ENCODE peak calls at places on chromosome 22, in nine cellular contexts. One of them, this sample, is unnamed.

GRCh38 chr22:23749747-23750373 is 1.1 kb downstream of the ZNF70 start:
- DNase-seq in NCI-H748 treated with DMSO at 0.1 percent for 48 hours: no peak
- DNase-seq in GOT3: no peak
- DNase-seq in HT-29: no peak
- DNase-seq in kidney: no peak
- DNase-seq in DMS 273 treated with DMSO at 0.1 percent for 48 hours: no peak
- DNase-seq in upper lobe of right lung: no peak
- DNase-seq in cardiac septum: no peak
- DNase-seq in stimulated activated naive CD4-positive, alpha-beta T cell: no peak
- DNase-seq in this sample: no peak

GRCh38 chr22:43892183-43892894 is 526 bp upstream of the PNPLA5 start:
- DNase-seq in NCI-H748 treated with DMSO at 0.1 percent for 48 hours: no peak
- DNase-seq in GOT3: no peak
- DNase-seq in HT-29: no peak
- DNase-seq in kidney: peak
- DNase-seq in DMS 273 treated with DMSO at 0.1 percent for 48 hours: no peak
- DNase-seq in upper lobe of right lung: peak
- DNase-seq in cardiac septum: no peak
- DNase-seq in stimulated activated naive CD4-positive, alpha-beta T cell: no peak
- DNase-seq in this sample: no peak

GRCh38 chr22:33513388-33514336 is 406.6 kb downstream of the LARGE1 start:
- DNase-seq in NCI-H748 treated with DMSO at 0.1 percent for 48 hours: no peak
- DNase-seq in GOT3: no peak
- DNase-seq in HT-29: no peak
- DNase-seq in kidney: no peak
- DNase-seq in DMS 273 treated with DMSO at 0.1 percent for 48 hours: no peak
- DNase-seq in upper lobe of right lung: no peak
- DNase-seq in cardiac septum: no peak
- DNase-seq in stimulated activated naive CD4-positive, alpha-beta T cell: no peak
- DNase-seq in this sample: no peak

GRCh38 chr22:46748948-46749681 is 11.1 kb upstream of the CERK start:
- DNase-seq in NCI-H748 treated with DMSO at 0.1 percent for 48 hours: no peak
- DNase-seq in GOT3: no peak
- DNase-seq in HT-29: peak
- DNase-seq in kidney: peak
- DNase-seq in DMS 273 treated with DMSO at 0.1 percent for 48 hours: no peak
- DNase-seq in upper lobe of right lung: peak
- DNase-seq in cardiac septum: no peak
- DNase-seq in stimulated activated naive CD4-positive, alpha-beta T cell: peak
- DNase-seq in this sample: no peak

GRCh38 chr22:45164217-45165123 is 745 bp downstream of the NUP50 start:
- DNase-seq in NCI-H748 treated with DMSO at 0.1 percent for 48 hours: no peak
- DNase-seq in GOT3: no peak
- DNase-seq in HT-29: peak
- DNase-seq in kidney: peak
- DNase-seq in DMS 273 treated with DMSO at 0.1 percent for 48 hours: no peak
- DNase-seq in upper lobe of right lung: peak
- DNase-seq in cardiac septum: no peak
- DNase-seq in stimulated activated naive CD4-positive, alpha-beta T cell: no peak
- DNase-seq in this sample: peak

GRCh38 chr22:22709719-22710445 is 65.5 kb downstream of the GGTLC2 start:
- DNase-seq in NCI-H748 treated with DMSO at 0.1 percent for 48 hours: no peak
- DNase-seq in GOT3: no peak
- DNase-seq in HT-29: peak
- DNase-seq in kidney: no peak
- DNase-seq in DMS 273 treated with DMSO at 0.1 percent for 48 hours: no peak
- DNase-seq in upper lobe of right lung: no peak
- DNase-seq in cardiac septum: no peak
- DNase-seq in stimulated activated naive CD4-positive, alpha-beta T cell: no peak
- DNase-seq in this sample: peak

GRCh38 chr22:39456262-39457046 is at the start of gene MGAT3:
- DNase-seq in NCI-H748 treated with DMSO at 0.1 percent for 48 hours: no peak
- DNase-seq in GOT3: no peak
- DNase-seq in HT-29: no peak
- DNase-seq in kidney: peak
- DNase-seq in DMS 273 treated with DMSO at 0.1 percent for 48 hours: no peak
- DNase-seq in upper lobe of right lung: no peak
- DNase-seq in cardiac septum: no peak
- DNase-seq in stimulated activated naive CD4-positive, alpha-beta T cell: peak
- DNase-seq in this sample: no peak

GRCh38 chr22:21042978-21043855 is 2.5 kb upstream of the LRRC74B start:
- DNase-seq in NCI-H748 treated with DMSO at 0.1 percent for 48 hours: no peak
- DNase-seq in GOT3: no peak
- DNase-seq in HT-29: peak
- DNase-seq in kidney: no peak
- DNase-seq in DMS 273 treated with DMSO at 0.1 percent for 48 hours: no peak
- DNase-seq in upper lobe of right lung: peak
- DNase-seq in cardiac septum: no peak
- DNase-seq in stimulated activated naive CD4-positive, alpha-beta T cell: no peak
- DNase-seq in this sample: no peak

GRCh38 chr22:29031236-29031982 is 30.2 kb downstream of the C22orf31 start:
- DNase-seq in NCI-H748 treated with DMSO at 0.1 percent for 48 hours: no peak
- DNase-seq in GOT3: no peak
- DNase-seq in HT-29: peak
- DNase-seq in kidney: peak
- DNase-seq in DMS 273 treated with DMSO at 0.1 percent for 48 hours: no peak
- DNase-seq in upper lobe of right lung: peak
- DNase-seq in cardiac septum: no peak
- DNase-seq in stimulated activated naive CD4-positive, alpha-beta T cell: no peak
- DNase-seq in this sample: peak

GRCh38 chr22:28002863-28003565 is 84.0 kb upstream of the PITPNB start:
- DNase-seq in NCI-H748 treated with DMSO at 0.1 percent for 48 hours: no peak
- DNase-seq in GOT3: no peak
- DNase-seq in HT-29: no peak
- DNase-seq in kidney: no peak
- DNase-seq in DMS 273 treated with DMSO at 0.1 percent for 48 hours: no peak
- DNase-seq in upper lobe of right lung: no peak
- DNase-seq in cardiac septum: no peak
- DNase-seq in stimulated activated naive CD4-positive, alpha-beta T cell: no peak
- DNase-seq in this sample: no peak

GRCh38 chr22:24727218-24727851 is 47.2 kb downstream of the PIWIL3 start:
- DNase-seq in NCI-H748 treated with DMSO at 0.1 percent for 48 hours: peak
- DNase-seq in GOT3: no peak
- DNase-seq in HT-29: peak
- DNase-seq in kidney: no peak
- DNase-seq in DMS 273 treated with DMSO at 0.1 percent for 48 hours: no peak
- DNase-seq in upper lobe of right lung: no peak
- DNase-seq in cardiac septum: no peak
- DNase-seq in stimulated activated naive CD4-positive, alpha-beta T cell: no peak
- DNase-seq in this sample: peak

GRCh38 chr22:38519453-38520250 is 13.5 kb upstream of the DDX17 start:
- DNase-seq in NCI-H748 treated with DMSO at 0.1 percent for 48 hours: no peak
- DNase-seq in GOT3: no peak
- DNase-seq in HT-29: no peak
- DNase-seq in kidney: no peak
- DNase-seq in DMS 273 treated with DMSO at 0.1 percent for 48 hours: no peak
- DNase-seq in upper lobe of right lung: no peak
- DNase-seq in cardiac septum: no peak
- DNase-seq in stimulated activated naive CD4-positive, alpha-beta T cell: no peak
- DNase-seq in this sample: no peak

GRCh38 chr22:19291218-19291579 is 320 bp downstream of the CLTCL1 start:
- DNase-seq in NCI-H748 treated with DMSO at 0.1 percent for 48 hours: no peak
- DNase-seq in GOT3: no peak
- DNase-seq in HT-29: no peak
- DNase-seq in kidney: peak
- DNase-seq in DMS 273 treated with DMSO at 0.1 percent for 48 hours: no peak
- DNase-seq in upper lobe of right lung: peak
- DNase-seq in cardiac septum: peak
- DNase-seq in stimulated activated naive CD4-positive, alpha-beta T cell: no peak
- DNase-seq in this sample: no peak

GRCh38 chr22:29205598-29206371 is at the start of gene EMID1:
- DNase-seq in NCI-H748 treated with DMSO at 0.1 percent for 48 hours: no peak
- DNase-seq in GOT3: no peak
- DNase-seq in HT-29: no peak
- DNase-seq in kidney: peak
- DNase-seq in DMS 273 treated with DMSO at 0.1 percent for 48 hours: no peak
- DNase-seq in upper lobe of right lung: peak
- DNase-seq in cardiac septum: no peak
- DNase-seq in stimulated activated naive CD4-positive, alpha-beta T cell: no peak
- DNase-seq in this sample: no peak

This sample was measured in A549.